ENCODE peak calls at places on chromosome 12, in four cellular contexts. T is tibial artery; P is pancreas; U is naive thymus-derived CD4-positive, alpha-beta T cell. J is an unnamed sample. For H3K4me1, the result is how much of the 10 kb centered on the place peaks cover.

GRCh38 chr12:8947737-8948136 is 1.7 kb downstream of the M6PR start:
- DNase-seq in T (no peak), P (no peak), U (no peak), J (no peak)

GRCh38 chr12:85866929-85867776 is 6.9 kb upstream of the NTS start:
- DNase-seq in T (no peak), P (peak), U (no peak), J (peak)

GRCh38 chr12:91722072-91722471 is 423.6 kb downstream of the BTG1 start:
- DNase-seq in T (no peak), P (no peak), U (no peak), J (no peak)

GRCh38 chr12:51819851-51820720 is 28.4 kb downstream of the FIGNL2 start:
- DNase-seq in T (no peak), P (peak), U (peak), J (peak)

GRCh38 chr12:107951024-107951423 is 176.5 kb downstream of the ASCL4 start:
- DNase-seq in T (no peak), P (no peak), U (no peak), J (no peak)

GRCh38 chr12:120399531-120399930 is 30.6 kb upstream of the MSI1 start:
- DNase-seq in T (no peak), P (no peak), U (no peak), J (no peak)

GRCh38 chr12:114835031-114835430 is 151.1 kb upstream of the TBX3 start:
- DNase-seq in T (no peak), P (no peak), U (no peak), J (no peak)

GRCh38 chr12:42086021-42086420 is 58.7 kb downstream of the GXYLT1 start:
- DNase-seq in T (no peak), P (no peak), U (no peak), J (no peak)

GRCh38 chr12:118359541-118359915 is 13.2 kb downstream of the TAOK3 start:
- DNase-seq in T (no peak), P (no peak), U (peak), J (no peak)

GRCh38 chr12:93427779-93428564 is 13.8 kb downstream of the UBE2N start:
- DNase-seq in T (no peak), P (no peak), U (no peak), J (no peak)

GRCh38 chr12:23949212-23950010 is at the start of gene SOX5:
- DNase-seq in T (peak), P (peak), U (no peak), J (no peak)

GRCh38 chr12:570237-570925 is 92.9 kb downstream of the NINJ2 start:
- DNase-seq in T (peak), P (peak), U (no peak), J (peak)

GRCh38 chr12:106287364-106287763 is 15.2 kb upstream of the TCP11L2 start:
- DNase-seq in T (no peak), P (no peak), U (no peak), J (no peak)

DNA sequence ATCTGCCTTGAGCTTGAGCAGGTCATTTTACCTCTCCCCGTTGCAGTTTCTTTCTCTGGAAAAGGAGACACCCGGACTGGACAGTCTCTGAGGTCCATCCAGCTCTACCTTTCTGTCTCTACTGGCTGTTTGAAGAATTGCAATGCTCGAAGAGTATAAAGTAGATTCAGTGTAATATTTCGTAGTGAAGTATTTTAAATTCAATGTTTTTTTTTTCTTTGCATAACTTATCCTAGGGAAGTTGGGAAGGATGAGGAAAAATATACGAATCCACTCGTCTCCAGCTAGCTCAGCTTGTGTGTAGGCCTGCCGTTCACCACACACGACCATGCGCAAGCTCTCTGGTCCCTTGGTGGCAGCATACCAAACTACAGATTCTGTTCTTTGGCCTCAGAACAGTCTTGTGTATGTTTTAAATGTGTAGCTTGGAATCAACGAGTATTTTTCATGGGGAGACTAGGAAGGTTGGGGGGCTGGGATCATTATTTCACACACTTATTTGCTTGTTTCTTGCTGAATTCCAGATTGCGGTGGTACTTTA is 307.9 kb downstream of the CACNA1C start:
- DNase-seq in T (no peak), P (no peak), U (no peak), J (no peak)
- H3K4me1 ChIP-seq in T (under half), P (under half), U (under half), J (under half)

DNA sequence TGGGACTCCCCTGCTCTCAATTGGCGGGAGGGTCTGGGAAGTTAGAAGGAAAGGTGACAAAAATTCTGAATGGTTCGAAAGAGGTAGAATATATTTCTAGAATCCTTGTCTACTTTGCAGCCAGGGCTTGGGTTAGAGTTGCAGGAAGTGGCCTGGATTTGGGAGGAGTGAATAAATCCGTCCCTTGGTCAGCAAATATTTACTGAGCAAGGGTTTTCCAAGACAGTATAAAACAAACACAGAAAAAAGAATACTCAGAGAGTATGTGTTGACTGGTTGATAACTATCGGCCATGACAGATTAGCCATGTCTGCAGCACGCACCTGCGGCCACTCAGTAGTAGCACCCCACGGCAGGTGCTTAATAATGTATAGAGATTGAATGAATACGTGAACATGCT is 3.5 kb downstream of the LAG3 start:
- DNase-seq in T (no peak), P (no peak), U (no peak), J (no peak)
- H3K4me1 ChIP-seq in T (under half), P (under half), U (half or more), J (under half)

GRCh38 chr12:124279846-124280360 is 15.0 kb upstream of the RFLNA start:
- DNase-seq in T (no peak), P (no peak), U (no peak), J (peak)

GRCh38 chr12:124278389-124279101 is 16.3 kb upstream of the RFLNA start:
- DNase-seq in T (no peak), P (no peak), U (no peak), J (no peak)

GRCh38 chr12:124276337-124276736 is 18.6 kb upstream of the RFLNA start:
- DNase-seq in T (no peak), P (no peak), U (no peak), J (no peak)

GRCh38 chr12:124279315-124279714 is 15.6 kb upstream of the RFLNA start:
- DNase-seq in T (no peak), P (no peak), U (no peak), J (no peak)

GRCh38 chr12:124277394-124278222 is 17.3 kb upstream of the RFLNA start:
- DNase-seq in T (no peak), P (no peak), U (no peak), J (no peak)
- H3K4me1 ChIP-seq in T (under half), P (under half), U (under half), J (under half)

GRCh38 chr12:131033886-131034482 is 80.3 kb downstream of the ADGRD1 start:
- DNase-seq in T (no peak), P (no peak), U (no peak), J (peak)
- H3K4me1 ChIP-seq in T (under half), P (under half), U (under half), J (under half)

GRCh38 chr12:113089839-113090238 is 33.3 kb downstream of the DTX1 start:
- DNase-seq in T (no peak), P (no peak), U (no peak), J (no peak)
- H3K4me1 ChIP-seq in T (under half), P (under half), U (half or more), J (under half)

J was measured in prostate gland.